ENCODE peak calls at places on chromosomes 1 and 21, in five cellular contexts. G is CD8-positive, alpha-beta T cell; U is upper lobe of right lung; R is lower lobe of right lung; T is cardiac muscle cell. K is an unnamed sample.

GRCh38 chr1:221494670-221495069 is 247.2 kb downstream of the DUSP10 start:
- DNase-seq in U (no peak), T (peak; percentile 53), R (no peak), G (no peak), K (no peak)

GRCh38 chr1:145795257-145795881 is 28.5 kb downstream of the RNF115 start:
- DNase-seq in G (no peak), T (no peak), U (no peak), R (no peak), K (no peak)

GRCh38 chr1:147534386-147534785 is 6.9 kb upstream of the BCL9 start:
- DNase-seq in U (no peak), R (no peak), G (no peak), T (no peak), K (no peak)

GRCh38 chr1:63622847-63623566 is 29.8 kb downstream of the PGM1 start:
- DNase-seq in R (no peak), T (no peak), G (no peak), U (no peak), K (no peak)

GRCh38 chr1:54334996-54335395 is 71.2 kb downstream of the SSBP3 start:
- DNase-seq in R (no peak), U (no peak), T (no peak), G (no peak), K (no peak)

GRCh38 chr1:149942207-149942606 is 5.5 kb upstream of the MTMR11 start:
- DNase-seq in G (no peak), T (peak; percentile 62), U (no peak), R (no peak), K (no peak)

GRCh38 chr1:168717906-168718891 is 10.8 kb downstream of the DPT start:
- DNase-seq in R (no peak), T (peak; percentile 83), U (no peak), G (no peak), K (no peak)

GRCh38 chr1:163278602-163279001 is 43.2 kb upstream of the NUF2 start:
- DNase-seq in G (no peak), U (no peak), R (no peak), T (no peak), K (no peak)

GRCh38 chr1:7732331-7732730 is 38.8 kb upstream of the VAMP3 start:
- DNase-seq in T (no peak), U (no peak), R (no peak), G (no peak), K (no peak)

GRCh38 chr21:34126691-34127090 is 53.3 kb downstream of the MRPS6 start:
- DNase-seq in U (no peak), G (no peak), R (no peak), T (no peak), K (no peak)

GRCh38 chr1:234188454-234188792 is 184.8 kb upstream of the COA6 start:
- DNase-seq in R (no peak), U (no peak), G (no peak), T (no peak), K (no peak)

GRCh38 chr1:25875154-25875855 is at the start of gene PAQR7:
- DNase-seq in G (peak; percentile 77), T (peak; percentile 82), U (peak; percentile 90), R (peak; percentile 84), K (no peak)

GRCh38 chr1:230864441-230864840 is 3.9 kb downstream of the C1orf198 start:
- DNase-seq in U (no peak), R (no peak), G (no peak), T (no peak), K (no peak)

GRCh38 chr21:45385549-45386050 is 19.4 kb upstream of the COL18A1 start:
- DNase-seq in R (peak; percentile 25), T (no peak), U (peak; percentile 63), G (no peak), K (no peak)

GRCh38 chr21:45386336-45386727 is 18.6 kb upstream of the COL18A1 start:
- DNase-seq in G (no peak), T (no peak), U (peak; percentile 67), R (peak; percentile 51), K (no peak)

GRCh38 chr21:45388011-45388521 is 16.9 kb upstream of the COL18A1 start:
- DNase-seq in U (peak; percentile 54), T (no peak), G (no peak), R (peak; percentile 24), K (no peak)

GRCh38 chr21:45387506-45387905 is 17.5 kb upstream of the COL18A1 start:
- DNase-seq in G (no peak), T (no peak), U (peak; percentile 30), R (no peak), K (no peak)

GRCh38 chr21:45386728-45387371 is 18.1 kb upstream of the COL18A1 start:
- DNase-seq in G (no peak), R (peak; percentile 44), U (peak; percentile 59), T (peak; percentile 89), K (peak; percentile 88)
- TF ChIP-seq CTCF in G (no peak), R (no peak), U (no peak), T (peak; percentile 38), K (peak; percentile 35)

DNA sequence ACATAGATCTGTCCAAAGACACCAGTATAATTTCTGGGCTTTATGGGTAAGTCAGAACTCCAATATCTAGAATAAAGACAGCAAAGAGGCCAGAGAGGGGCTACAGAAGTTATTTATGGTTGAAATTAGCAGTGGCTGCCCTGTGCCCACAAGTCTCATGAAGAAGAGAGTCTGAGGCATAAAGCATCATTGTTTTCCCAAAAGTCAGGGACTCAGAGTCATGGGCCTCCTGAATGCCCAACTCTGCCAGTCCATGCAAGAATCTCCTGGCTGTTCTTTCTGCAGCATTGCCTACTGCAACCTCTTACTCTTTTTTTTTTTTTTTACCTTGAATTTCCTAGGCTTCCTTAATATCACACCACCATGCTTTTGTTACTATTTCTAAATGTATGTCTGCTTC is 49.6 kb downstream of the PLPP3 start:
- DNase-seq in G (no peak), U (no peak), T (no peak), R (no peak), K (no peak)
- H3K4me3 ChIP-seq in G (no peak overlapping the region), U (no peak overlapping the region), T (no peak overlapping the region), R (no peak overlapping the region), K (no peak overlapping the region)

DNA sequence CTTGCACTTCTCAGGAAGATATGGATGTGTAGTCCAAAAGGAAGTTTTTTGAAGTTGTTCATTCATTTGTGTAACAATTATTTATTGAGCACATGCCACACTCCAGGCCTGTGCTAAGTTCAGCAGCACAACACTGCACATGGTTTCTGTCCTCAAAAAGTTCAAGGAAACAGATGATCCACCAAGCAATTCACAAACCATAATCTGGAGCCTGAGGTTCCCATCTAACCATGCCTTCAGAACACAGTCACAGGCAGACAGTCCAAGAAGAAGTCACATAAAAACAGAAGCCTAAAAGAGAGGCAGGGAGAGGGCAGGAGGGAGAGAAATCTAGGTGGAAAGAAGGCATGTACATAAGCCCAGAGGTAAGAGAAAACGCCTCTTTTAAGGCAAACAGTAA is 1.9 kb downstream of the CD48 start:
- DNase-seq in R (no peak), T (no peak), G (no peak), U (no peak), K (no peak)
- TF ChIP-seq CTCF in R (no peak), T (no peak), G (no peak), U (no peak), K (no peak)

DNA sequence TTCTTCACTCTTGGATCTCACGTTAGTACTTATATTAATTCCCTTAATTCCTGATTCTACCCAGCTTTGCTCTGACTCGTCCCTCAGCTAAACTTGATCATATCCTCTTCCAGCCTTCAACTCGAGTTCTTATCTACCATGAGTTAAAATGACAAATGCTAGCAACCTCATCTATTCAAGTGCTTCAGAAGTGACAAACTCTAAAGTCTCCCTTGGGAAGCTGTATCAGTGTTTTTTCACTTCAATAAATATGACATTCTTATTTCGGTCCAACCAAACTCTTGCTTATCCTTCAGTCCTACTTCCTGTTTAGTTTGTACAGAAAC is 75.3 kb downstream of the FOXJ3 start:
- DNase-seq in U (no peak), T (no peak), G (no peak), R (no peak), K (peak; percentile 6)
- H3K4me3 ChIP-seq in U (no peak overlapping the region), T (no peak overlapping the region), G (no peak overlapping the region), R (no peak overlapping the region), K (no peak overlapping the region)

GRCh38 chr21:26909972-26910371 is 56.9 kb downstream of the ADAMTS5 start:
- DNase-seq in U (no peak), R (no peak), G (no peak), T (peak; percentile 26), K (no peak)
- TF ChIP-seq CTCF in U (no peak), R (no peak), G (no peak), T (peak; percentile 9), K (no peak)

DNA sequence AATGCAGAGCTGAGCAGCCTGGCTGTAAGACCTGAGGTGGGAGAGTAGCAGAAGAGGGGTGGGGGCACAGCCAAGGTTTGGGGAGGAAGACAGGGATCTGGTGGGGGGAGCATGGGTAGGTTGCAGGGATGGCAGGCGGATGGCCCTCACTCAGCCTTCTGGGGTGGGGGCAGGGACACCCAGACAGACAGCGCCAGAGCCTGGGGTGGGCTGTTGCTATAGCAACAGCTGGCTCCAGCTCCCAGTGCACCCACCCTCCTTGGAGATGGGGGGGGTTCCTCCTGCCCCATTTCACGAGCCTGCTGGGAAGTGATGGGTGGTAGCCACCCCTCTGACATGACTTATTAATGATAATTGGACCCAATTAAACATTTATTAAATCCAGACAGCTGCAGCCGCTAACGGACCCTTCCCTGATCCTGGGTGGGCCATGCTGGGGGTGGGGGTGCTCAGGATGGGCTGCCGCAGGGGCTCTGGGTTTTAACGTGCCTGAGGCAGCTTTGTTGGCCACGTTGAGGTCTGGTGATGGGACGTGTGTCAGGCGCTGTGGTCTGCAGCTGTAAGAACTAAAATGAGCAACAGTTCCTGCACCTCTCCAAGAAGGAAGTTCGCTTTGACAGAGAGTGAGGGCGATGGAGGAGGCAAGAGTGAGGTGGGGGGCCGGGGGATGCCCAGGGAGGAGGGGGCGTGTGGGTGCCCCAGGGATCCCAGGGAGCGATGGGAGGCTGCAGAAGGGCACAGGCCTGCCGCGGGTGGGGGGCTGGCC is 19.4 kb downstream of the AGRN start:
- DNase-seq in R (no peak), U (no peak), T (no peak), G (no peak), K (no peak)
- H3K4me3 ChIP-seq in R (no peak overlapping the region), U (peak overlapping the region; percentile 52), T (no peak overlapping the region), G (peak overlapping the region; percentile 57), K (no peak overlapping the region)

DNA sequence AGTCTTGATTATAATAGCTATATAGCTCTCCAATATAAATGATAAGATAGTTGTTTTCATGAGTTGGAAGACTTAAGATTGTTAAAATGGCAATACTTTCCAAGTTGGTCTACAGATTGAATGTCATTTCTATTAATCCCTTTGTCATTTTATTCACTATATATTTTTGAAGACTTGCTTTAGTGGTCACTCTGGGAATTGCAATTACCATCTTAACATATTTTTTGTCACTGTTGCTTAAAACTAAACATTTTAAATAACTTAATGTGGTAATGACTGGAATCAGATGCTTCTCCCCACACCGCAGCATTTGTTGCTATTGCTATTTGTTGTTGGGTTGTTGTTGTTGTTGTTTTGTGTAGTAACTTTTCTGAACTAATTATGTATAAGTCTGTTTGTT is 1592.9 kb downstream of the MRPL39 start:
- DNase-seq in U (no peak), R (no peak), T (no peak), G (no peak), K (no peak)
- TF ChIP-seq CTCF in U (peak; percentile 20), R (no peak), T (peak; percentile 3), G (no peak), K (no peak)